ENCODE peak calls at places on chromosomes 16 and 17, in seven cellular contexts. T, R, N, A, K, Q and U are unnamed samples.

GRCh38 chr17:74020522-74020921 is 183.0 kb upstream of the RPL38 start:
- DNase-seq in T (no peak), R (no peak), N (no peak), A (no peak), K (no peak), Q (no peak), U (no peak)

GRCh38 chr17:75319818-75320691 is 30.8 kb upstream of the SLC25A19 start:
- DNase-seq in T (peak), R (no peak), N (no peak), A (no peak), K (no peak), Q (no peak), U (no peak)

GRCh38 chr17:3890082-3890892 is 2.6 kb downstream of the CAMKK1 start:
- DNase-seq in T (peak), R (no peak), N (peak), A (no peak), K (no peak), Q (peak), U (peak)

GRCh38 chr16:31664683-31665482 is 137.2 kb downstream of the AHSP start:
- DNase-seq in T (peak), R (no peak), N (no peak), A (no peak), K (no peak), Q (no peak), U (no peak)

GRCh38 chr16:73268311-73268997 is 220.5 kb upstream of the ZFHX3 start:
- DNase-seq in T (peak), R (peak), N (peak), A (no peak), K (no peak), Q (no peak), U (peak)

GRCh38 chr16:27285676-27286196 is 17.2 kb upstream of the NSMCE1 start:
- DNase-seq in T (no peak), R (no peak), N (no peak), A (no peak), K (no peak), Q (no peak), U (no peak)

GRCh38 chr17:12545877-12546513 is 119.7 kb upstream of the MYOCD start:
- DNase-seq in T (peak), R (peak), N (peak), A (no peak), K (peak), Q (peak), U (peak)

GRCh38 chr17:80095844-80096475 is 5.4 kb upstream of the GAA start:
- DNase-seq in T (no peak), R (no peak), N (no peak), A (no peak), K (no peak), Q (no peak), U (no peak)

GRCh38 chr16:51573191-51573590 is 422.1 kb upstream of the SALL1 start:
- DNase-seq in T (no peak), R (no peak), N (no peak), A (no peak), K (no peak), Q (no peak), U (no peak)

GRCh38 chr17:17739388-17740066 is 58.3 kb downstream of the RAI1 start:
- DNase-seq in T (peak), R (no peak), N (peak), A (no peak), K (no peak), Q (peak), U (peak)

GRCh38 chr17:37488009-37488604 is 1.6 kb upstream of the DUSP14 start:
- DNase-seq in T (peak), R (peak), N (peak), A (no peak), K (no peak), Q (peak), U (peak)

GRCh38 chr16:17246974-17247718 is 223.6 kb downstream of the XYLT1 start:
- DNase-seq in T (no peak), R (no peak), N (no peak), A (no peak), K (no peak), Q (no peak), U (no peak)

GRCh38 chr16:1013593-1013900 is 32.0 kb downstream of the SOX8 start:
- DNase-seq in T (no peak), R (no peak), N (no peak), A (no peak), K (no peak), Q (no peak), U (no peak)

GRCh38 chr17:39921323-39921722 is 2.9 kb upstream of the GSDMB start:
- DNase-seq in T (no peak), R (no peak), N (no peak), A (no peak), K (no peak), Q (no peak), U (no peak)

GRCh38 chr16:46852130-46852529 is 21.1 kb upstream of the C16orf87 start:
- DNase-seq in T (no peak), R (no peak), N (no peak), A (no peak), K (no peak), Q (no peak), U (no peak)
- TF ChIP-seq RFX5 in T (no peak), R (no peak), N (no peak), A (no peak), K (no peak), Q (no peak), U (no peak)

GRCh38 chr16:52906271-52906670 is 146.4 kb downstream of the CHD9NB start:
- DNase-seq in T (no peak), R (no peak), N (no peak), A (no peak), K (no peak), Q (no peak), U (no peak)
- TF ChIP-seq RFX5 in T (no peak), R (no peak), N (no peak), A (no peak), K (no peak), Q (no peak), U (no peak)

DNA sequence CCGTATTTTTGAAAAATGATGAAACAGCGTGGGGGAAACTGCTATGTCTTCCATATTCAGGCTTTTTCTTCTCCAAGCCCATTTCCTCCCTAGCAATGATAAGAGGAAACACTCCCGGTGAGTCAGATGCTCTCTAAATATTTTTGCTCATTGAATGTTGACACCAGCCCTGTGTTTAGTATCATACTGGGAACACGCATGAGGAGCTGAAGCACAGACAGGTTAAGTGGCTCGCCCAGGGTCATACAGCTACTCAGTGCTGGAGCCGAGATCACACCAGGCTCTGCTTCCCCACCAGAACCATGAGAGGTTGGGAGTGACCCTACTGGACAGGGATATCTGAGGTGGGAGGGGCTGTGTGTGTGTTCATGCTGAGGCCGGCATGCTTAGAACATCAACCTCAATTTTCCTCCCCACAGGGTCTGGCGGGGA is 37.8 kb upstream of the ADGRG1 start:
- DNase-seq in T (peak), R (peak), N (peak), A (no peak), K (no peak), Q (no peak), U (no peak)
- TF ChIP-seq RFX5 in T (no peak), R (no peak), N (no peak), A (no peak), K (no peak), Q (no peak), U (no peak)

GRCh38 chr16:80066805-80067580 is 466.5 kb upstream of the MAF start:
- DNase-seq in T (no peak), R (no peak), N (no peak), A (no peak), K (no peak), Q (no peak), U (no peak)
- TF ChIP-seq RFX5 in T (no peak), R (no peak), N (no peak), A (no peak), K (no peak), Q (no peak), U (no peak)

GRCh38 chr17:81967533-81968395 is 6.8 kb upstream of the NOTUM start:
- DNase-seq in T (peak), R (peak), N (peak), A (peak), K (peak), Q (peak), U (peak)
- TF ChIP-seq RFX5 in T (no peak), R (no peak), N (no peak), A (no peak), K (no peak), Q (no peak), U (no peak)

GRCh38 chr17:59431606-59432005 is 100.2 kb downstream of the YPEL2 start:
- DNase-seq in T (peak), R (no peak), N (no peak), A (no peak), K (no peak), Q (no peak), U (no peak)
- TF ChIP-seq RFX5 in T (no peak), R (no peak), N (no peak), A (no peak), K (no peak), Q (no peak), U (no peak)

GRCh38 chr16:30446203-30446595 is 525 bp upstream of the SEPHS2 start:
- DNase-seq in T (no peak), R (no peak), N (no peak), A (no peak), K (no peak), Q (no peak), U (no peak)

GRCh38 chr16:30445408-30446202 is at the start of gene SEPHS2:
- DNase-seq in T (peak), R (peak), N (peak), A (peak), K (peak), Q (peak), U (peak)

GRCh38 chr16:30449116-30449435 is 3.4 kb upstream of the SEPHS2 start:
- DNase-seq in T (no peak), R (peak), N (no peak), A (no peak), K (no peak), Q (no peak), U (no peak)

GRCh38 chr16:30445149-30445407 is 596 bp downstream of the SEPHS2 start:
- DNase-seq in T (no peak), R (no peak), N (no peak), A (no peak), K (no peak), Q (no peak), U (peak)

DNA sequence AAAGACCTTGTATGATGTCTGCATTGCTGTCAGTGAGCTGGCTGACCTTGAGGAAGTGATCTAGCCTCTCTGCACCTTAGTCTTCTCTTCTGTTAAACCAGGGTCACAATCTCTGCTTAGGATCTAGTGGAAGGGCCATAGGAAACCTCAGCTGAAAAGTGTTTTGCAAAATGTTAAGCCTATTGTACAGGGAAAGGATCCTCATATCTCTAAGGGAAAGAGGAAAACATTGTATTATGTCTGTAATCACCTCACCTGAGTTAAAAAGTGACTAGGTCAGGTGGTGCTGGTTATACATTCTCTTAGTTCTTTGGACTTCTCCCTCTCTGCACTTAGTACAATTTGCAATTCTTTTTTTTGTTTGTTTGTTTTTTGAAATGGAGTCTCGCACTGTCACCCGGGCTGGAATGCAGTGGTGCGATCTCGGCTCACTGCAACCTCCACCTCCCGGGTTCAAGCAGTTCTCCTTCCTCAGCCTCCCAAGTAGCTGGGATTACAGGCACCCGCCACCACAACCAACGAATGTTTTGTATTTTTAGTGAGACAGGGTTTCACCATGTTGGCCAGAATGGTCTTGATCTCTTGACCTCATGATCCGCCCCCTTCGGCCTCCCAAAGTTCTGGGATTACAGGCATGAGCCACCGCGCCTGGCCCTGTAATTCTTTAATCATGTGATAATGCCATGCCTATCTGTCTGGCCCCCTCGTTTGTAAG is 2.0 kb upstream of the SEPHS2 start:
- DNase-seq in T (no peak), R (peak), N (no peak), A (no peak), K (no peak), Q (no peak), U (no peak)
- TF ChIP-seq RFX5 in T (no peak), R (no peak), N (no peak), A (no peak), K (no peak), Q (no peak), U (no peak)

DNA sequence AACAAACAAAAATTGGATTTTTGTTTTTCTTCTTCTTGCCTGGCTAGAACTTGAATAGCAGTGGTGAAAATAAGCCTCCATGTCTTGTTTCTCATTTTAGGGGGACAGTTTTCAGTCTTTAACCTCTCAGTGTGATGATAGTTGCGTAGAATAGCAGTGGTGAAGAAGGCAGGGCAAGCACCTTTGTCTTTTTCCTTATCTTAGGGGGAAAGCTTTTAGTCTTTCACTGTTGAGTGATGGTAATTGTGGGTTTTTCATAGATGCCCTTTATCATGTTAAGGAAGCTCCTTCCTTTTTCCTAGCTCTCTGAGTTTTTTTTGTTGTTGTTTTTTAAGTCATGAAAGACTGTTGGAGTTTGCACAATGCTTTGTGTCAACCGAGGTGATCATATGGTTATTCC is 15.6 kb downstream of the NOL11 start:
- DNase-seq in T (no peak), R (no peak), N (no peak), A (no peak), K (no peak), Q (no peak), U (no peak)
- TF ChIP-seq RFX5 in T (no peak), R (no peak), N (no peak), A (no peak), K (no peak), Q (no peak), U (no peak)

GRCh38 chr17:28524476-28525415 is 18.6 kb downstream of the FOXN1 start:
- DNase-seq in T (peak), R (peak), N (peak), A (no peak), K (no peak), Q (no peak), U (no peak)
- TF ChIP-seq RFX5 in T (no peak), R (no peak), N (no peak), A (no peak), K (no peak), Q (no peak), U (no peak)